ENCODE peak calls at places on chromosomes 6 and 20, in four cellular contexts. A is IMR-90, L is GM12878, V is K562. U is an unnamed sample.

GRCh38 chr6:100088009-100088408 is 94.0 kb upstream of the MCHR2 start:
- DNase-seq in A (peak; percentile 73), L (no peak), V (no peak), U (no peak)

GRCh38 chr20:47704746-47705496 is 80.4 kb downstream of the SULF2 start:
- DNase-seq in A (no peak), L (no peak), V (no peak), U (no peak)

GRCh38 chr6:164109770-164110140 is 695.2 kb downstream of the QKI start:
- DNase-seq in A (no peak), L (no peak), V (peak; percentile 52), U (no peak)

GRCh38 chr6:160260283-160261119 is 1.9 kb upstream of the SLC22A2 start:
- DNase-seq in A (no peak), L (no peak), V (no peak), U (no peak)

GRCh38 chr20:33306807-33307206 is 23.8 kb downstream of the BPIFB1 start:
- DNase-seq in A (no peak), L (no peak), V (no peak), U (no peak)

GRCh38 chr20:53578492-53579222 is 15.0 kb downstream of the ZNF217 start:
- DNase-seq in A (peak; percentile 89), L (peak; percentile 76), V (peak; percentile 64), U (peak; percentile 90)

GRCh38 chr6:310671-311070 is 18.4 kb downstream of the DUSP22 start:
- DNase-seq in A (no peak), L (no peak), V (no peak), U (no peak)

GRCh38 chr6:132161283-132161682 is 210.1 kb upstream of the CCN2 start:
- DNase-seq in A (peak; percentile 80), L (no peak), V (no peak), U (peak; percentile 1)

GRCh38 chr6:145736854-145737181 is 1.5 kb upstream of the EPM2A start:
- DNase-seq in A (peak; percentile 69), L (no peak), V (no peak), U (no peak)

GRCh38 chr6:146895101-146895771 is 296.5 kb downstream of the ADGB start:
- DNase-seq in A (no peak), L (no peak), V (no peak), U (no peak)

GRCh38 chr6:16477367-16478149 is 239.2 kb downstream of the GMPR start:
- DNase-seq in A (no peak), L (no peak), V (no peak), U (no peak)

GRCh38 chr6:24991748-24992467 is 56.1 kb upstream of the RIPOR2 start:
- DNase-seq in A (peak; percentile 48), L (peak; percentile 54), V (peak; percentile 58), U (peak; percentile 40)

GRCh38 chr6:156872903-156873302 is 95.7 kb downstream of the ARID1B start:
- DNase-seq in A (no peak), L (no peak), V (no peak), U (no peak)

GRCh38 chr20:36575066-36575743 is 1.8 kb downstream of the TGIF2 start:
- DNase-seq in A (peak; percentile 54), L (no peak), V (peak; percentile 32), U (peak; percentile 46)
- TF ChIP-seq ELK1 in A (no peak), L (no peak), V (no peak), U (no peak)

DNA sequence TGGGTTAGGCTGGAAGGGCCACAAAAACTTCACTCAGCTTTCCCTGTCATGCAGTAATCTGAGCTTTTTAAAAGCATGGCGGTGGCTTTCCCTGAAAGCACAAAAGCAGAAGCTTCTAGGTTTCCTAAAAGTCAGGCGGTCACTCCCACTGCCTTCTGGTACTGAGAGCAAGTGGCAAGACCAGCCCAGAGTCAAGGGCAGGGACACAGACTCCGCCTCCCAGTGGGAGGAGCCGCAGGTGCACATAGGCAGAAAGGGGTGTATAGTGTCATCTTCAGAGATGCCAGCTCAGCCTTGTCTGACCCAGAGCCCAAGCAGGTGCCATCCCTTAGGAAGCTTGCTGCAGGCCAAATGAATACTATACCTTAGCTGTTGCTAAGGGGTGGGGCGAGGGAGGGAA is 18.0 kb upstream of the PACSIN1 start:
- DNase-seq in A (no peak), L (no peak), V (peak; percentile 55), U (no peak)
- TF ChIP-seq RCOR1 in A (no peak), L (no peak), V (no peak), U (no peak)

GRCh38 chr6:151665329-151665728 is 142.2 kb upstream of the ESR1 start:
- DNase-seq in A (no peak), L (no peak), V (no peak), U (no peak)

GRCh38 chr6:151664390-151664789 is 143.1 kb upstream of the ESR1 start:
- DNase-seq in A (no peak), L (no peak), V (no peak), U (no peak)

GRCh38 chr6:151661928-151662327 is 145.6 kb upstream of the ESR1 start:
- DNase-seq in A (no peak), L (no peak), V (no peak), U (no peak)

GRCh38 chr6:151661509-151661908 is 146.0 kb upstream of the ESR1 start:
- DNase-seq in A (no peak), L (no peak), V (no peak), U (no peak)

DNA sequence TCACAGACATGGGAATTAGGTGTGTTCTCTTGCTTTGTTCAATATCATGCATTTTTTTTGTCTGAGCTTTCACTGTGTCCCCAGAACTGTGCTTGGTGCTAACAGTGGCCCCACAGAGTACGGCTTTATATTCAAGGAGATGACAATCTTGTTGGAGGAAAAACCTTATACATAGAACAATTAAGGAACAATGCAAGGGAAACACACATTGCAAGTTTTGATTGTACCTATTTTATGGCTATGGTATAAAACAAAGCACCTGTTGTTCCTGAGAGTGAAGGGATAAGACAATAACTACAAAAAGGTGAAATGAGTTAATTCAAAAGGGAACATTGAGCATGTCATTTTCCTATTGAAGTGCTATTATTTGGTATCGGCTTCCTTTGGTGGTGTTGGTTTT is 143.9 kb upstream of the ESR1 start:
- DNase-seq in A (no peak), L (no peak), V (no peak), U (no peak)
- TF ChIP-seq ELK1 in A (no peak), L (no peak), V (no peak), U (no peak)

GRCh38 chr6:32050562-32050961 is 12.3 kb downstream of the CYP21A2 start:
- DNase-seq in A (no peak), L (no peak), V (no peak), U (no peak)
- TF ChIP-seq RCOR1 in A (no peak), L (no peak), V (no peak), U (no peak)

GRCh38 chr6:85126448-85127178 is 323.3 kb upstream of the NT5E start:
- DNase-seq in A (peak; percentile 2), L (no peak), V (peak; percentile 39), U (peak; percentile 73)
- TF ChIP-seq ELK1 in A (no peak), L (no peak), V (no peak), U (no peak)

GRCh38 chr6:91099501-91099900 is 512.6 kb upstream of the MAP3K7 start:
- DNase-seq in A (no peak), L (no peak), V (no peak), U (no peak)

GRCh38 chr6:91097316-91097878 is 510.5 kb upstream of the MAP3K7 start:
- DNase-seq in A (no peak), L (no peak), V (no peak), U (no peak)

GRCh38 chr6:91094341-91094740 is 507.5 kb upstream of the MAP3K7 start:
- DNase-seq in A (no peak), L (no peak), V (no peak), U (no peak)

GRCh38 chr6:91094806-91095475 is 508.1 kb upstream of the MAP3K7 start:
- DNase-seq in A (no peak), L (no peak), V (no peak), U (no peak)

GRCh38 chr6:91098006-91098405 is 511.1 kb upstream of the MAP3K7 start:
- DNase-seq in A (no peak), L (no peak), V (no peak), U (no peak)
- TF ChIP-seq RCOR1 in A (no peak), L (no peak), V (no peak), U (no peak)

DNA sequence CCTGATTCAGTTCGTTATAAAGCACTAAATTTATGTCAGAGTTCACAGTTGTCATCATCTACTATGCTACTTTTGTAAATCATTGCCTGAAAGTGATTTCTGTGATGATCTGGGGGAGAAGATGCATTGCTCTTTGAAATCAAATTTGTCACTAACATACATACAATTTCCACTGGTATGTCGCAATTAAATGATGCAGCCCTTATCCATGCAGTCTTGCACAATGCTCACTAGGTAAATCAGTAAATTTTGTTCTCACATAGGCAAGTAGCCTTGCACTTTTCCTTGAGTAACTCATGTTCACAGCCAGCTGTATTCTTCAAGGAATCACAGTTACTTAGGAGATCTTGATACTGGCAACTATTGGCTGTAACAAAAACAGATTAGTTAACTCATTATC is 20.8 kb downstream of the CRISP2 start:
- DNase-seq in A (no peak), L (no peak), V (no peak), U (no peak)
- TF ChIP-seq ELK1 in A (no peak), L (no peak), V (no peak), U (no peak)

DNA sequence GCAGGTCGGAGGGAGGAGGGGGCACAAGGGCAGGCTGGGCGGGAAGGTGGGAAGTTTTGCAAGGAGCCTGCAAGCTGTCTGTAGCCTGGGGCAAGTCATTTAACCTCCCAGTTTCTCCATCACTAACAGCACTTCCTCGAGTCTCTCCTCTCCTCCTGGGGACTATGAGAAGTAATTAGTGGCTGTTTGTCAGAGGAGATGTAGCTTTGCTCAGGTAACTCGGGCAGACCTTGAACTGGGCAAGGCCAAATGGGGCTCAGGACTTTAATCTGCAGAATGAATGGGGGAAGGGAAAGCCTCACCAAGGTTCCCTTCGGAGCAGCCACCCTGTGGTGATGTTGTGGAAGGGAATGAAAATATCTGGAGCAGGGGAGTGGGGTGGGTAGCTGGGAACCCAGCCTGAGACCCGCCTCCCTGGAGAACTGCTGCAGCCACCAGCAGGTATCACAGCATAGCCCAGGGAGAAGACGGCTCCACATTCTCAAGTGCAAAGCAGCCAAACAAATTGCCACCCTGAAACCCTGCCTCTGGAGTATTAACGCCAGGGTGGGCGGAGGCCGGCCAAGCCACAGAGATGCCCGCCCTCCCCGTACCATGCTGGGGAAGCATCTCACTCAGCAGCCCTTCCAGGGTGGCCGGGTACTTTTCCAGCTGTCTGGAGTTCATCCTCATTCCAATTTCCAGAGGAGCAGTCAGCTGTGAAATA is 6.1 kb upstream of the LEMD2 start:
- DNase-seq in A (no peak), L (no peak), V (peak; percentile 38), U (no peak)
- TF ChIP-seq RCOR1 in A (no peak), L (no peak), V (no peak), U (no peak)

DNA sequence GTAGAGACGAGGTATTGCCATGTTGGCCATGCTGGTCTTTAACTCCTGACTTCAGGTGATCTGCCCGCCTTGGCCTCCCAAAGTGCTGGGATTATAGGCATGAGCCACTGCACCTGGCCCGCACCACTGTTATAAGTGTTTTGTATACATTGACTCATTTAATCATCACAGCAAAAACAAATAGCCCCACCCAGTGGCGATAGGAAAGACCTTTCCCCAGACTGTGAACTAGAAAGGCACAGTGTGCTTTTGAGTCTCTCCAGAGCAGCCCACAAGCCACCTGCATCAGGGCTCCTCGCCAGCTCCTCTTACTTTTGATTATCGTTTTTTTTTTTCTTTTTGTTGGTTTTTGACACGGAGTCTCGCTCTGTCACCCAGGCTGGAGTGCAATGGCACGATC is 27.9 kb upstream of the ZFP64 start:
- DNase-seq in A (peak; percentile 2), L (no peak), V (no peak), U (peak; percentile 22)
- TF ChIP-seq ELK1 in A (no peak), L (no peak), V (no peak), U (no peak)

U was measured in A549.